ENCODE peak calls at places on chromosomes 11 and 22, in five cellular contexts. K is thyroid gland, T is uterus, U is cardiac muscle cell, A is cardiac fibroblast. C is an unnamed sample.

GRCh38 chr11:61955031-61955415 is 4.9 kb downstream of the BEST1 start:
- DNase-seq in K (peak), T (peak), U (peak), A (peak), C (peak)

GRCh38 chr11:106706355-106706754 is 311.9 kb downstream of the GUCY1A2 start:
- DNase-seq in K (no peak), T (no peak), U (peak), A (peak), C (no peak)

GRCh38 chr22:39686776-39687525 is 116.4 kb downstream of the CACNA1I start:
- DNase-seq in K (no peak), T (no peak), U (no peak), A (no peak), C (no peak)

GRCh38 chr11:12692238-12693074 is 18.2 kb downstream of the TEAD1 start:
- DNase-seq in K (peak), T (peak), U (peak), A (peak), C (no peak)

GRCh38 chr11:36265793-36266628 is 23.2 kb downstream of the COMMD9 start:
- DNase-seq in K (peak), T (peak), U (peak), A (peak), C (peak)

GRCh38 chr22:32870474-32870873 is 69.0 kb downstream of the TIMP3 start:
- DNase-seq in K (no peak), T (no peak), U (no peak), A (no peak), C (no peak)

GRCh38 chr11:130214861-130215530 is 55.4 kb downstream of the ST14 start:
- DNase-seq in K (no peak), T (no peak), U (no peak), A (no peak), C (peak)

GRCh38 chr22:44428941-44429615 is 69.0 kb downstream of the RTL6 start:
- DNase-seq in K (no peak), T (no peak), U (no peak), A (no peak), C (no peak)

GRCh38 chr11:62842171-62842717 is 2.9 kb upstream of the WDR74 start:
- DNase-seq in K (no peak), T (peak), U (peak), A (peak), C (peak)

GRCh38 chr22:30650508-30651116 is 15.0 kb downstream of the SLC35E4 start:
- DNase-seq in K (peak), T (no peak), U (no peak), A (no peak), C (peak)

GRCh38 chr11:44032304-44033085 is 15.3 kb upstream of the ACCSL start:
- DNase-seq in K (peak), T (peak), U (peak), A (peak), C (no peak)

GRCh38 chr11:35992551-35992950 is 48.7 kb downstream of the LDLRAD3 start:
- DNase-seq in K (no peak), T (no peak), U (no peak), A (no peak), C (no peak)

GRCh38 chr11:60310407-60310998 is 16.6 kb upstream of the MS4A6E start:
- DNase-seq in K (no peak), T (no peak), U (no peak), A (no peak), C (no peak)

GRCh38 chr11:113384551-113384950 is 3.0 kb upstream of the ANKK1 start:
- DNase-seq in K (no peak), T (no peak), U (peak), A (peak), C (peak)

GRCh38 chr22:39800790-39801540 is 92.6 kb downstream of the ENTHD1 start:
- DNase-seq in K (no peak), T (no peak), U (no peak), A (no peak), C (no peak)

GRCh38 chr22:31732089-31732829 is 17.7 kb downstream of the PRR14L start:
- DNase-seq in K (no peak), T (no peak), U (no peak), A (no peak), C (no peak)

GRCh38 chr11:133228406-133229330 is 303.6 kb downstream of the OPCML start:
- DNase-seq in K (peak), T (no peak), U (no peak), A (no peak), C (peak)

GRCh38 chr11:75425422-75425821 is 7.6 kb downstream of the KLHL35 start:
- DNase-seq in K (no peak), T (no peak), U (no peak), A (no peak), C (peak)

GRCh38 chr11:92978226-92979111 is 9.0 kb downstream of the MTNR1B start:
- DNase-seq in K (peak), T (no peak), U (no peak), A (peak), C (no peak)

GRCh38 chr11:27211370-27212127 is 151.5 kb downstream of the CCDC34 start:
- DNase-seq in K (no peak), T (no peak), U (no peak), A (no peak), C (no peak)
- TF ChIP-seq CTCF in K (no peak), T (no peak), U (peak), A (peak), C (peak)

GRCh38 chr11:58622344-58622743 is at the start of gene CNTF:
- DNase-seq in K (no peak), T (no peak), U (peak), A (peak), C (no peak)

GRCh38 chr11:58615556-58615955 is 6.9 kb upstream of the CNTF start:
- DNase-seq in K (no peak), T (no peak), U (no peak), A (no peak), C (no peak)

GRCh38 chr11:58616594-58616993 is 5.9 kb upstream of the CNTF start:
- DNase-seq in K (no peak), T (peak), U (peak), A (peak), C (no peak)

GRCh38 chr11:58621586-58622262 is 741 bp upstream of the CNTF start:
- DNase-seq in K (no peak), T (no peak), U (no peak), A (no peak), C (no peak)

GRCh38 chr11:58618215-58618614 is 4.2 kb upstream of the CNTF start:
- DNase-seq in K (no peak), T (no peak), U (no peak), A (no peak), C (no peak)
- TF ChIP-seq CTCF in K (no peak), T (no peak), U (peak), A (peak), C (no peak)

GRCh38 chr11:120645639-120646038 is 134.1 kb downstream of the GRIK4 start:
- DNase-seq in K (no peak), T (no peak), U (peak), A (no peak), C (no peak)

GRCh38 chr11:120643254-120643653 is 131.7 kb downstream of the GRIK4 start:
- DNase-seq in K (no peak), T (no peak), U (no peak), A (no peak), C (no peak)

GRCh38 chr11:120647681-120648080 is 136.1 kb downstream of the GRIK4 start:
- DNase-seq in K (no peak), T (no peak), U (no peak), A (no peak), C (no peak)

GRCh38 chr11:120648706-120649250 is 137.2 kb downstream of the GRIK4 start:
- DNase-seq in K (no peak), T (no peak), U (no peak), A (no peak), C (no peak)

DNA sequence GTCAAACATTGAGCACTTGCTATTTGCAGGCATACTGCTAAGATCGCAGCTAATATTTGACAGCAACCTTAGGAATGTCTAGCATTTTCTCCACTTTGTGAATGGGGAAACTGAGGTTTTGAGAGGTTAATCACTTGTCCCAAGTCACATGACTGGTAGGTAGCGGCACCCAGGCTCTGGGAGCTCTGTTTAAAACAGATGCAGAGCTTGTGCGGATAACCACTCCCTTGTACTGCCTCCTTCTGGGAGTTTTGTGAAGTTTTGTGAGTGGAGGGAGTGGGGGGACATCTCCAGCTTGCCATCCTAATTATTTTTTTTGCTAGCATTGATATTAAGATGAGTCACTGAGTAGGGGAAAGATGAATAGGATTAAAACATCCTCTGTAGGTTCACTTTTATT is 134.7 kb downstream of the GRIK4 start:
- DNase-seq in K (no peak), T (no peak), U (no peak), A (no peak), C (no peak)
- TF ChIP-seq CTCF in K (no peak), T (no peak), U (no peak), A (no peak), C (no peak)

GRCh38 chr11:30128269-30128932 is 102.4 kb upstream of the FSHB start:
- DNase-seq in K (no peak), T (no peak), U (peak), A (peak), C (no peak)

GRCh38 chr11:30133308-30133707 is 97.5 kb upstream of the FSHB start:
- DNase-seq in K (no peak), T (no peak), U (no peak), A (no peak), C (no peak)

GRCh38 chr11:30131535-30131934 is 99.3 kb upstream of the FSHB start:
- DNase-seq in K (no peak), T (no peak), U (no peak), A (no peak), C (no peak)
- TF ChIP-seq CTCF in K (no peak), T (no peak), U (no peak), A (no peak), C (no peak)

DNA sequence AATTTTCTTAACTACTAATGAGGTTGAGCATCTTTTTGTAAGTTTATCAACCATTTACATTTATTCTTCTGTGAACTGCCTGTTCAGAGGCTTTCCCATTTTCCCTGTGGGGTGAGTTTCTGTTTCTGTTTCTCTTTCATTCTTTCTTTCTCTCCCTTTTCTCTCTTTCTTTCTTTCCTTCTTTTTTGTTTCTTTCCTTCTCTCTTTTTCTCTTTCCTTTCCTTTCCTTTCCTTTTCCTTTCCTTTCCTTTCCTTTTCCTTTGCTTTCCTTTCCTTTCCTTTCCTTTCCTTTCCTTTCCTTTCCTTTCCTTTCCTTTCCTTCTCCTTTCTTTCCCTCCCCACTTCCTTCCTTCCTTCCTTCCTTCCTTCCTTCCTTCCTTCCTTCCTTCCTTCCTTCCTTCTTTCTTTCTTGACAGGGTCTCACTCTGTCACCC is 8.0 kb upstream of the ZBED5 start:
- DNase-seq in K (no peak), T (no peak), U (no peak), A (no peak), C (no peak)
- TF ChIP-seq CTCF in K (no peak), T (no peak), U (no peak), A (no peak), C (no peak)

DNA sequence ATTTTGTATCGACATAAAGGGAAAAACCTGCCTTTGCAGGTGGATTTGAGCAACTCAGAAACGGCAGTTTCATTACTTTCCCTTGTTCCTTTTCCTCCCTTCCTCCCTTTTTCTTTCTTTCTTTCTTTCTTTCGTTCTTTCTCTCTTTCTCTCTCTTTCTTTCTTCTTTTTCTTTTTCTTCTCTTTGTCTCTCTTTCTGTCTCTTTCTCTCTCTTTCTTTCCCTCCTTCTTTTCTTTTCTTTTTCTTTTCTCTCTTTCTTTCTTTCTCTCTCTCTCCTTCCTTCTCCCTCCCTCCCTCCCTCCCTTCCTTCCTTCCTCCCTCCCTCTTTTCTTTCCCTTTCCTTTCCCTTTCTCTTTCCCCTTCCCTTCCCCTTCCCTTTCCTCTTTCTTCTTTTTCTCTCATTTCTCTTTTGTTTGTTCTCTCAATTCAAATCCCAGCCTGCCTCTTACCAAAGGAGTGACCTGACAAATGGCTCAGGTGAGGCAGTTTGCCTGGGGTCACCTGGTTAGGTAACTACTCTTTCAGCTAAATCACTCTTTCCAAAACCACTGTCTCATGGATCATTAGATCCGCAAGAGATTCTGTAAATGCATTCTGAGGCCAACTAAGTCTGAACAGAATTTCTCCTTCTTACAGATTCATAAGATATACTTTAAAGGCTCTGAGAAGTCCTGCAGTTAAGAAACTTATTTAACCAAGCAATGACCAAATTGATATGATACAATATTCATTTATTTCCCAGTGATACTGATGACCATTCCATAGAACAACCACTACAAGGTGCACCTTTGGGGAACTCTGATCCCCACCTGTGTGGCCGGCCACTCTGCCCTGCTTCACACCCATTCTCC is 75.3 kb downstream of the MYO18B start:
- DNase-seq in K (no peak), T (no peak), U (no peak), A (no peak), C (no peak)
- TF ChIP-seq CTCF in K (no peak), T (no peak), U (no peak), A (no peak), C (no peak)

GRCh38 chr11:32586576-32587190 is 3.1 kb downstream of the EIF3M start:
- DNase-seq in K (no peak), T (no peak), U (peak), A (peak), C (no peak)
- TF ChIP-seq CTCF in K (no peak), T (no peak), U (peak), A (peak), C (peak)

GRCh38 chr22:18001040-18001893 is 23.1 kb downstream of the MICAL3 start:
- DNase-seq in K (peak), T (peak), U (peak), A (peak), C (peak)
- TF ChIP-seq CTCF in K (no peak), T (peak), U (peak), A (peak), C (peak)

GRCh38 chr22:21052715-21053459 is 7.1 kb downstream of the LRRC74B start:
- DNase-seq in K (no peak), T (no peak), U (no peak), A (no peak), C (no peak)

GRCh38 chr22:21055564-21055834 is 9.8 kb downstream of the LRRC74B start:
- DNase-seq in K (no peak), T (no peak), U (no peak), A (no peak), C (no peak)

GRCh38 chr22:21055880-21056319 is 10.2 kb downstream of the LRRC74B start:
- DNase-seq in K (no peak), T (no peak), U (no peak), A (no peak), C (no peak)

GRCh38 chr22:21054714-21055563 is 9.2 kb downstream of the LRRC74B start:
- DNase-seq in K (no peak), T (no peak), U (no peak), A (no peak), C (no peak)

DNA sequence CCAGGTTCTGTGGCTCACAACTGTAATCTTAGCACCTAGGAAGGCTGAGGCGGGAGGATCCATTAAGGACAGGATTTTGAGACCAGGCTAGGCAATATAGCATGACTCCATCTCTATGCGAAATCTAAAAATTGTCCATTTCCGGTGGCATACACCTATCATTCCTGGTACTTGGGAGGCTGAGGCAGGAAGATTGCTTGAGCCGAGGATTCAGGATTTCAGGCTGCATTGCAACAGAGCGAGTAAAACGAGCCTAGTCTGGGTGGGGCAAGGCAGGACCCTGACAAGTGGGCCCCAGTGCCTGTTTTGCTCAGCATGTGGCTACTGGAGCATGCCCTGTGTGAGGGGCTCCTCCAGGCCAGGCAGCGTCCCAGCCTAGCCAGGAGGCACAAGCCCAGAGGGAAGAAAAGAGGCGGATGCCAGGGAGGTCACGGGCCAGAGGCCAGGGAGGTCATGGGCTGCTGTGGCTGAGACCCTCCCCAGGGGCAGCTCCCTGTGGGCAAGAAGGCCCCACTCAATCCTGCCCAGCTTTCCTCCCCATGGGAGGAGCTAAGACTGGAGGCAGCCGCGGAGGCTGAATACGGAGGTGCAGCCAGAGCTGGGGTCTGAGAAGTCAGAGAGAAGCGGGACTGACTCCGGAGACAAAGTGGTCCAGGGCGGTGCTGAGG is 8.4 kb downstream of the LRRC74B start:
- DNase-seq in K (no peak), T (no peak), U (no peak), A (no peak), C (no peak)
- TF ChIP-seq CTCF in K (no peak), T (no peak), U (no peak), A (no peak), C (no peak)

DNA sequence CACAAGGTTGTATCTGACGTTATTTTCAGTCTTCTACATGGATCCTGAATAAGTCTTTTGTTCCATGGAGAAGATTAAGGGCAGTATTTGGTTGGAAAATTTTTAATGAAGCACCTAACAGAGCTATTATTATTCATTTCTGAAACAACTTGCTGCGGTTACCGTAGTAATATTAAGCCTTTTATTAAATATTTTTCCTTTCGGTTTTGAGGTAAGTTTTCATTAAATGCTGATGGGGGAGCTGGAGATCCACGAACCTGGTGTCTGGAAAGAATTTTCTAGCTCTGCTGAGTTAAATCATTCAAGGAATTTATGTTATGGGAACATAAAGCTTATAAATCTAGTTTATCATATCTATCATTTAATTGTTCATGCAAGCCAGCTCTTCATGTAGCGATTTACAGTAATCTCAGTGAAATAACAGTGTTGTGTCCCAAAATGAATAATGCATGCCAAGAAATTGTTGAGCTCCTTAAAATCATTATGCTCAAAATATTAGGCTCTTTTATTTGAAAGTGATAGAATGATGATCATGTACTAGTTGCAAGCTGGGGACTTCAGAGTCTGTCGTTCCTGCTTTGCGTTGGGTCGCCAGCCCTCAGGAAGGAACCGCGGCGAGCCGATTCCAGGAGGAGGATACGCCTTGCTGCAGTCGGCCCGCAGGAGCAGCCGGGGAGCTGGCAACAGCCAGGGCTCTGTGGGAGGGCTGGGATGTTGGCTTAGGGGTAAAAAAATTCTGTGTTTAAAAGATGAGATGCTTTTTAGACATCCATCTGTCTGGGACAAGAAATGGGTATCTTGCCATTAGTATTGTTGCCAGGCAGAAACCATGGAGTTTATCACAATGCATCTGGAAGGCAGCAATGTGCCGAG is 83.1 kb downstream of the TBC1D22A start:
- DNase-seq in K (no peak), T (no peak), U (peak), A (peak), C (no peak)
- TF ChIP-seq CTCF in K (no peak), T (peak), U (peak), A (peak), C (no peak)

C was measured in endothelial cell.